ENCODE peak calls at places on chromosomes 1 and 21, in four cellular contexts. O, P, H and S are unnamed samples.

GRCh38 chr1:23798662-23799142 is 1.9 kb downstream of the GALE start:
- DNase-seq in O (no peak), P (no peak), H (no peak), S (no peak)

GRCh38 chr21:33245289-33245918 is 15.7 kb downstream of the IFNAR2 start:
- DNase-seq in O (no peak), P (no peak), H (no peak), S (no peak)

GRCh38 chr1:217261636-217262035 is 369.3 kb downstream of the GPATCH2 start:
- DNase-seq in O (no peak), P (no peak), H (no peak), S (no peak)

GRCh38 chr1:7384679-7385078 is 386.4 kb upstream of the VAMP3 start:
- DNase-seq in O (no peak), P (no peak), H (no peak), S (no peak)

GRCh38 chr1:10339815-10340214 is 59.0 kb upstream of the PGD start:
- DNase-seq in O (no peak), P (no peak), H (peak), S (no peak)

GRCh38 chr1:117244306-117244705 is 33.6 kb upstream of the VTCN1 start:
- DNase-seq in O (no peak), P (no peak), H (no peak), S (no peak)

GRCh38 chr1:209042413-209042812 is 541.1 kb upstream of the CAMK1G start:
- DNase-seq in O (no peak), P (no peak), H (no peak), S (no peak)

GRCh38 chr1:190759807-190760206 is 282.1 kb upstream of the BRINP3 start:
- DNase-seq in O (no peak), P (peak), H (no peak), S (peak)

GRCh38 chr1:151251656-151252470 is 2.7 kb upstream of the PSMD4 start:
- DNase-seq in O (peak), P (peak), H (peak), S (peak)

GRCh38 chr1:227131193-227131592 is 187.1 kb downstream of the CDC42BPA start:
- DNase-seq in O (no peak), P (peak), H (peak), S (peak)

GRCh38 chr1:64923294-64923718 is 43.0 kb downstream of the JAK1 start:
- DNase-seq in O (no peak), P (no peak), H (peak), S (peak)

GRCh38 chr1:3037281-3038040 is 16.2 kb downstream of the ACTRT2 start:
- DNase-seq in O (no peak), P (no peak), H (no peak), S (no peak)

GRCh38 chr1:7642418-7642704 is 128.7 kb upstream of the VAMP3 start:
- DNase-seq in O (no peak), P (no peak), H (no peak), S (no peak)

GRCh38 chr1:229285424-229285823 is 14.5 kb downstream of the RAB4A start:
- DNase-seq in O (no peak), P (no peak), H (no peak), S (no peak)

GRCh38 chr21:45539046-45539795 is 3.0 kb downstream of the SLC19A1 start:
- DNase-seq in O (peak), P (no peak), H (no peak), S (no peak)

GRCh38 chr1:22115281-22115680 is 27.6 kb downstream of the WNT4 start:
- DNase-seq in O (no peak), P (no peak), H (no peak), S (no peak)

GRCh38 chr1:145997156-145998023 is 1.0 kb upstream of the TXNIP start:
- DNase-seq in O (peak), P (peak), H (peak), S (peak)

GRCh38 chr1:15004396-15004795 is 149.2 kb upstream of the TMEM51 start:
- DNase-seq in O (no peak), P (no peak), H (no peak), S (no peak)

GRCh38 chr1:109261578-109261977 is 12.2 kb downstream of the CELSR2 start:
- DNase-seq in O (no peak), P (no peak), H (no peak), S (no peak)

GRCh38 chr21:36166705-36167104 is 10.1 kb downstream of the DOP1B start:
- DNase-seq in O (no peak), P (no peak), H (no peak), S (no peak)

GRCh38 chr1:228668553-228669400 is 66.5 kb upstream of the RHOU start:
- DNase-seq in O (no peak), P (no peak), H (peak), S (no peak)

GRCh38 chr1:52140633-52141512 is 1.0 kb upstream of the ZFYVE9 start:
- DNase-seq in O (no peak), P (no peak), H (no peak), S (no peak)

GRCh38 chr1:52145137-52145536 is 3.2 kb downstream of the ZFYVE9 start:
- DNase-seq in O (no peak), P (no peak), H (no peak), S (no peak)

GRCh38 chr1:52139817-52140540 is 1.9 kb upstream of the ZFYVE9 start:
- DNase-seq in O (no peak), P (peak), H (peak), S (peak)

GRCh38 chr1:52142220-52143153 is 598 bp downstream of the ZFYVE9 start:
- DNase-seq in O (no peak), P (peak), H (peak), S (peak)

DNA sequence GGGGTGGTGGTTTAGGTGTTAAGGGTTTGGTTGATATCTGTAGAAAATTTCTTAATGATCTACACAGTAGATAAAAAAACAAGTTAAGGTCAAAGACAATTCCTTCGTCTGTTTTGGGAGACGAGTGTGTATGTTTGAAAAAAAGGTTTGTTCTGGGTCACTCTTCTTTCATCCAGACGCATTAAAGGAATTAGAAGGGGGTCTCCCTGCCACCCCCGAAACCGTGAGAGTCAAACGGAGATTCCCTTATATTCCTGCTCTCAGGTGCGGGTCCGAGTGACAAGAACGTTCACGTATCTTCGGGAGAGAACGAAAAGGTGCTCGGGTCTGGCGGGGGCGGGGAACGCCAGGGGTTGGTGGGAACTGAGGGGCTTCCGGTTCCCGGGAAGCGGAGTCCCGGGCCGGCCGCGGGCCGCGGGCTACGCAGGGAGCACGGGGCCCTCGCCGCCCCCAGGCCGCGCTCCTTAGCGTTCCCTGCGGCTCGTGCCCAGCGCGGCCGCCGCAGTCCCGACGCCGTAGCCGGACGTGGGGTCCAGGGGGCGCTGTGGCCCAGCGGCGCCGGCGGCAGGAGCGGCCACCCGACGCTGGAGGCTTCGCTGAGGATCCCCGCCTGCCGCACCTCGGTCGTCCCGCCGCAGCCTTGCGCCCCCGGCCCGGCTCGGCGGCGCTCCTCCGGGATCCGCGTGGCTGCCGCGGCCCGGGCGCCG is at the start of gene ZFYVE9:
- DNase-seq in O (peak), P (peak), H (peak), S (peak)
- TF ChIP-seq CTCF in O (peak), P (peak), H (peak), S (peak)

GRCh38 chr1:112394743-112395062 is 1.3 kb upstream of the CTTNBP2NL start:
- DNase-seq in O (no peak), P (no peak), H (no peak), S (no peak)
- TF ChIP-seq CTCF in O (no peak), P (no peak), H (no peak), S (no peak)

DNA sequence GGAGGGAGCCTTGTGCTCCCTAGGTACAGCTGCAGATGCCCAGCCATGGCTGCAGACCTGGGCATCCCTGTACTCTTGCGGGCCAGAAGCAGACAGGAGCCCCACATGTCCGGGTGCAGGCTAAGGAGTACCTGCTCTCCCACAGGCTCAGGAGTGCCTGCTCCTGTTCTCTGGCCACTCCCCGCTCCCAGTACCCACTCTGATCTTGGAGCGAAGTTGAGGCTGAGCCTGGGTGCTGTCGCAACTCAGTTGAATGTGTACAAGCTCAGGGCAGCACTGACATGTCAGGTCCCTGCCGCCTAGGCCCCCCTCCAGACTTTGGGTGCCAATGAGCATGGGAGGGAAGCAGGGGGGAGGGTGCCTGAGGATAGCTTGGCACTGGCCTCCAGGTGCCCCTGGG is 666.9 kb downstream of the PLPP3 start:
- DNase-seq in O (no peak), P (no peak), H (no peak), S (no peak)
- TF ChIP-seq CTCF in O (no peak), P (no peak), H (no peak), S (no peak)

DNA sequence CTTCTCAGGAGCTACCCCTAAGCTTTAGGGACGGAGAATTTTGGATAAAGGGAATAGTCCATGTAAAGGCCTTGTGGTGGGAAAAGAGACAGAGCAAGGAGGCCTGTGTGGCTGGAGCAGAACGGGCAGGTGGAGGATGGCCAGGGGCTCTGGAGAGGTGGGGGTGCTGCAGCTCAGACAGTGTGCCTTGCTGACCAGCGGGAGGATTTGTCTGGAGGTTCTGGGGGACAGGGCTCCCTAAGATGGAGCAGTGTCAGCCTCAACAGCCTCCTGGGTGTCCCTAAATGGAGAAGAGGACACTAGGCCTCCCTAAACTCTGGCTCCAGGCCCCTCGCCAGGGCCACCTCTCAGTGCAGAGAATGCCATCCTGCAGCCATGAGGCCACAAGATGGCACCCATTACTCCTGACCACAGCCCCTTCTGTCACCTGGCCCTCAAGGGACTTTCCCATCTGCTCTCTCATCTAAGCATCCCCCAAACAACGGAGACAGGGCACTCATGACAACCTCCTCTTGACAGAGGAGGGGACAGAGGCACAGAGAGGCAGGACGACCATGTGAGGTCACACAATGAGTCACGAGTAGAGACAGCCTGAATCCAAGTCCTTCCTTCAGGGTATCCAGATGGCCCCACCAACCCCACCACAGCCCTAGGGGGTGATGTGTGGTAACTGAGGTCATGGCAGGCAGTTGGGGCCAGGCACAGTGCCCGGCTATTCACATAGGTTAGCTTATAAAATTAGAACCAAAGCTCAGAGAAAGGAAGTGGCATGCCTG is 94.7 kb downstream of the DMRTB1 start:
- DNase-seq in O (peak), P (no peak), H (no peak), S (no peak)
- TF ChIP-seq CTCF in O (no peak), P (no peak), H (no peak), S (no peak)

GRCh38 chr21:44511938-44512275 is 28.1 kb downstream of the KRTAP10-1 start:
- DNase-seq in O (no peak), P (no peak), H (no peak), S (no peak)

GRCh38 chr21:44511219-44511937 is 28.6 kb downstream of the KRTAP10-1 start:
- DNase-seq in O (no peak), P (no peak), H (no peak), S (no peak)

GRCh38 chr21:44514218-44514520 is 25.8 kb downstream of the KRTAP10-1 start:
- DNase-seq in O (no peak), P (no peak), H (no peak), S (no peak)

GRCh38 chr21:44513389-44514217 is 26.4 kb downstream of the KRTAP10-1 start:
- DNase-seq in O (no peak), P (no peak), H (no peak), S (no peak)

GRCh38 chr21:44512496-44513388 is 27.3 kb downstream of the KRTAP10-1 start:
- DNase-seq in O (no peak), P (no peak), H (no peak), S (no peak)
- TF ChIP-seq CTCF in O (no peak), P (no peak), H (no peak), S (no peak)

GRCh38 chr1:81259620-81260411 is 540.9 kb upstream of the ADGRL2 start:
- DNase-seq in O (no peak), P (no peak), H (no peak), S (no peak)

DNA sequence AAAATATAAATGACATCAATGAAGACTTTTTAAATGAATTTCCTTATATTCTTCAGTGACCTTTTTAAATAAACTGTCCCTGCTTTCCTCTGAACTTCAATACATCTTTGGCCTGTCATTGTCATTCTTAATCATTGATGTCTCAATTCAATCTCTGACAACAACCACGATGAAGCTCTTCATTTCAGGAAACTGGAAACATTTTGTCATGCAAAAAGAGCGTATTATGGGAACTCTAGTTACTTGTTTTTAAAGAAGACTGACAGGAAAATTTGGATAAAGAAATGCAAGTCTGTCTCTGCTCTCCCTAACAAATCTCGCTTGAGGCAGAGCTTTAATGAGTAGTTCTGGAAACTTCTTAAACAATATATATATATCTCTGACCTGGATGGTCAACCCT is 535.8 kb upstream of the ADGRL2 start:
- DNase-seq in O (no peak), P (no peak), H (no peak), S (no peak)
- TF ChIP-seq CTCF in O (no peak), P (no peak), H (no peak), S (no peak)

DNA sequence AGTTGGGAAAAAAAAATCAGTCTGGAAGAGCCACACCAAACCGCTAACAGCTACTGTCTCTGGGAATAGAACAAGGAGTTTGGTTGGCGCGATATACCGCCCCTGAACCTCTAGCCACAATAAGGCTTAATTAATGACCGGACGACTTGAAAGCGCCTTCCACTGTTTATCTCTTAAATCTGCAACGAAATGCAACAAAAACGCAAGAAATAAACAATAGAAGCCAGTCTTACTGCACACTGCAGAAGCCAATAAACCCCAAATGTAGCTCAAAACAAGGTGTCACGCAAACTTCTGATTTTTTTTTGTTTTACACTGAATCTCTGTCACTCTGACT is 10.9 kb downstream of the BTBD19 start:
- DNase-seq in O (no peak), P (no peak), H (no peak), S (no peak)
- TF ChIP-seq CTCF in O (no peak), P (no peak), H (no peak), S (no peak)

GRCh38 chr1:40979241-40980067 is at the start of gene CTPS1:
- DNase-seq in O (peak), P (peak), H (peak), S (peak)
- TF ChIP-seq CTCF in O (peak), P (peak), H (no peak), S (peak)

GRCh38 chr1:92484472-92485373 is 2.0 kb downstream of the GFI1 start:
- DNase-seq in O (peak), P (peak), H (no peak), S (peak)
- TF ChIP-seq CTCF in O (no peak), P (no peak), H (no peak), S (no peak)